ENCODE peak calls at places on chromosomes 13 and 19, in seven cellular contexts. Z is Panc1, I is transverse colon, F is upper lobe of left lung, L is adrenal gland, J is lower lobe of right lung, P is kidney. R is an unnamed sample.
A peak's percentile ranks its signal among the peaks of the same experiment; 100 is the strongest.

GRCh38 chr19:21900401-21900800 is 64.4 kb upstream of the ZNF43 start:
- DNase-seq in I (no peak), F (no peak), P (no peak), Z (no peak), J (no peak), L (no peak), R (no peak)

GRCh38 chr19:15300533-15301194 is 31.7 kb downstream of the BRD4 start:
- DNase-seq in J (no peak), Z (peak; percentile 36), I (no peak), P (no peak), F (no peak), L (no peak), R (no peak)

GRCh38 chr13:35198821-35199220 is 256.8 kb downstream of the NBEA start:
- DNase-seq in L (no peak), I (no peak), F (no peak), P (no peak), Z (no peak), J (no peak), R (no peak)

GRCh38 chr19:13803038-13803437 is 7.8 kb downstream of the ZSWIM4 start:
- DNase-seq in J (peak; percentile 76), Z (no peak), F (no peak), P (no peak), L (no peak), I (no peak), R (no peak)

GRCh38 chr19:41307954-41308449 is 2.0 kb upstream of the CCDC97 start:
- DNase-seq in Z (no peak), F (no peak), J (no peak), L (no peak), P (no peak), I (no peak), R (no peak)

GRCh38 chr13:87827479-87827878 is 156.3 kb downstream of the SLITRK5 start:
- DNase-seq in Z (no peak), F (no peak), I (no peak), P (no peak), L (no peak), J (no peak), R (no peak)

GRCh38 chr13:33230178-33230881 is 55.2 kb downstream of the STARD13 start:
- DNase-seq in F (no peak), Z (no peak), P (no peak), I (no peak), J (no peak), L (no peak), R (no peak)

GRCh38 chr19:1154731-1155351 is 19.2 kb downstream of the SBNO2 start:
- DNase-seq in Z (no peak), P (peak; percentile 97), F (peak; percentile 94), L (peak; percentile 97), J (peak; percentile 94), I (peak; percentile 89), R (peak; percentile 97)

GRCh38 chr19:310141-310651 is 19.0 kb upstream of the PLPP2 start:
- DNase-seq in P (peak; percentile 60), J (no peak), L (no peak), I (no peak), Z (no peak), F (no peak), R (no peak)

GRCh38 chr13:45385912-45386311 is 32.3 kb downstream of the SLC25A30 start:
- DNase-seq in I (no peak), P (no peak), F (no peak), Z (no peak), L (peak; percentile 80), J (no peak), R (no peak)

GRCh38 chr13:80873589-80873988 is 532.7 kb upstream of the SPRY2 start:
- DNase-seq in L (no peak), I (no peak), J (no peak), F (no peak), P (no peak), Z (no peak), R (no peak)

GRCh38 chr19:30587869-30588268 is 215.7 kb downstream of the ZNF536 start:
- DNase-seq in L (no peak), Z (no peak), F (no peak), I (no peak), J (no peak), P (no peak), R (no peak)

GRCh38 chr13:43272866-43273265 is 249.5 kb downstream of the DNAJC15 start:
- DNase-seq in P (no peak), L (no peak), J (no peak), I (no peak), Z (no peak), F (no peak), R (no peak)

GRCh38 chr13:107422421-107422820 is 792.9 kb downstream of the LIG4 start:
- DNase-seq in Z (no peak), J (no peak), P (no peak), L (no peak), F (no peak), I (no peak), R (no peak)

DNA sequence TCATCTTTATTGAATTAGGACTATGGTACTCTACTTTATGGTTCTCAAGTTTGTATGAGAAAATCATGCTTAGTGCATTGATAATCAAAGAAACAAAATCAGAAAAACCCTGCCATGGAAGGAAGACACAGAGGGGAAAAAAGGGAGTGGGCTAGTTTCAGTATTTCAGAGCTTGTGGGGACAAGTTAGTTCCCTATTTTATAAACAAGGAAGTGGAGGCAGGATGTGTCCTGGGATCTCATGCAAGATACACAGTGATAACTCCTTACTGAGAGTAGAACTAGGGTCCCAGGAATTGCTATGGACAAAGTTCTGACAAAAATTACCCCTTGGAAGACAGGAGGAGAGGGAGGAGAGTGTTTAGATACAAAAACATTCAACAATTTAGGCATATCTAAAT is 1277.3 kb downstream of the UQCRFS1 start:
- DNase-seq in F (no peak), Z (no peak), J (no peak), I (no peak), P (no peak), L (no peak), R (no peak)
- H3K9me3 ChIP-seq in F (no peaks in the 10 kb centered on the region), Z (no peaks in the 10 kb centered on the region), J (no peaks in the 10 kb centered on the region), I (no peaks in the 10 kb centered on the region), P (no peaks in the 10 kb centered on the region), L (no peaks in the 10 kb centered on the region), R (no peaks in the 10 kb centered on the region)

GRCh38 chr13:29760561-29760960 is 89.9 kb downstream of the UBL3 start:
- DNase-seq in L (no peak), J (no peak), F (no peak), I (no peak), Z (no peak), P (no peak), R (no peak)
- H3K27ac ChIP-seq in L (no peak overlapping the region), J (no peak overlapping the region), F (no peak overlapping the region), I (no peak overlapping the region), Z (no peak overlapping the region), P (no peak overlapping the region), R (no peak overlapping the region)

GRCh38 chr13:111908981-111909380 is 158.0 kb upstream of the SOX1 start:
- DNase-seq in I (no peak), F (no peak), Z (no peak), L (no peak), J (no peak), P (no peak), R (peak; percentile 71)
- H3K9me3 ChIP-seq in I (no peaks in the 10 kb centered on the region), F (no peaks in the 10 kb centered on the region), Z (no peaks in the 10 kb centered on the region), L (no peaks in the 10 kb centered on the region), J (no peaks in the 10 kb centered on the region), P (no peaks in the 10 kb centered on the region), R (no peaks in the 10 kb centered on the region)

GRCh38 chr19:6238643-6239281 is 41.0 kb downstream of the MLLT1 start:
- DNase-seq in P (peak; percentile 65), F (peak; percentile 86), L (no peak), Z (no peak), I (no peak), J (peak; percentile 50), R (no peak)
- H3K27ac ChIP-seq in P (no peak overlapping the region), F (peak overlapping the region; percentile 71), L (peak overlapping the region; percentile 23), Z (no peak overlapping the region), I (peak overlapping the region; percentile 38), J (peak overlapping the region; percentile 77), R (peak overlapping the region; percentile 81)

GRCh38 chr19:36819130-36819630 is 19.0 kb downstream of the ZNF790 start:
- DNase-seq in I (no peak), J (no peak), P (no peak), F (no peak), L (no peak), Z (no peak), R (no peak)
- H3K9me3 ChIP-seq in I (peaks cover 99% of the 10 kb centered on the region), J (peaks cover 100% of the 10 kb centered on the region), P (peaks cover 69% of the 10 kb centered on the region), F (peaks cover 99% of the 10 kb centered on the region), L (peaks cover 49% of the 10 kb centered on the region), Z (peaks cover 81% of the 10 kb centered on the region), R (peaks cover 70% of the 10 kb centered on the region)

GRCh38 chr19:55248166-55248675 is 10.6 kb downstream of the PPP6R1 start:
- DNase-seq in I (no peak), F (peak; percentile 37), P (no peak), J (no peak), L (no peak), Z (no peak), R (no peak)

GRCh38 chr19:55249841-55250240 is 9.0 kb downstream of the PPP6R1 start:
- DNase-seq in I (no peak), F (peak; percentile 71), Z (no peak), P (no peak), L (no peak), J (no peak), R (no peak)

GRCh38 chr19:55251296-55252081 is 7.3 kb downstream of the PPP6R1 start:
- DNase-seq in P (peak; percentile 68), Z (no peak), L (no peak), J (no peak), I (no peak), F (no peak), R (no peak)

GRCh38 chr19:55248704-55249103 is 10.1 kb downstream of the PPP6R1 start:
- DNase-seq in I (no peak), L (no peak), Z (no peak), P (no peak), F (no peak), J (no peak), R (no peak)

GRCh38 chr19:55250262-55251036 is 8.4 kb downstream of the PPP6R1 start:
- DNase-seq in L (no peak), P (no peak), J (no peak), Z (no peak), F (peak; percentile 58), I (no peak), R (no peak)
- H3K27ac ChIP-seq in L (no peak overlapping the region), P (no peak overlapping the region), J (no peak overlapping the region), Z (no peak overlapping the region), F (no peak overlapping the region), I (peak overlapping the region; percentile 47), R (no peak overlapping the region)

GRCh38 chr13:102550507-102550906 is 46.3 kb upstream of the TPP2 start:
- DNase-seq in P (no peak), F (no peak), L (no peak), J (no peak), Z (no peak), I (no peak), R (no peak)
- H3K9me3 ChIP-seq in P (no peaks in the 10 kb centered on the region), F (no peaks in the 10 kb centered on the region), L (no peaks in the 10 kb centered on the region), J (no peaks in the 10 kb centered on the region), Z (no peaks in the 10 kb centered on the region), I (no peaks in the 10 kb centered on the region), R (no peaks in the 10 kb centered on the region)